ENCODE peak calls at places on chromosomes 4 and X, in four cellular contexts. One of them, this sample, is unnamed. For H3K4me1, the result is how much of the 10 kb centered on the place peaks cover.

GRCh38 chr4:3227878-3228675 is 20.9 kb upstream of the MSANTD1 start:
- DNase-seq in stomach: no peak
- DNase-seq in adrenal gland: no peak
- DNase-seq in Peyer's patch: no peak
- DNase-seq in this sample: no peak

GRCh38 chr4:112813790-112814189 is 176.8 kb downstream of the LARP7 start:
- DNase-seq in stomach: no peak
- DNase-seq in adrenal gland: no peak
- DNase-seq in Peyer's patch: no peak
- DNase-seq in this sample: no peak

GRCh38 chrX:118727686-118728339 is 407 bp downstream of the IL13RA1 start:
- DNase-seq in stomach: peak
- DNase-seq in adrenal gland: peak
- DNase-seq in Peyer's patch: no peak
- DNase-seq in this sample: peak

GRCh38 chr4:105061720-105062119 is 85.0 kb upstream of the TET2 start:
- DNase-seq in stomach: no peak
- DNase-seq in adrenal gland: no peak
- DNase-seq in Peyer's patch: no peak
- DNase-seq in this sample: no peak

GRCh38 chrX:110667706-110668105 is 127.9 kb downstream of the CHRDL1 start:
- DNase-seq in stomach: no peak
- DNase-seq in adrenal gland: no peak
- DNase-seq in Peyer's patch: no peak
- DNase-seq in this sample: no peak

GRCh38 chrX:13520931-13521330 is 48.5 kb upstream of the EGFL6 start:
- DNase-seq in stomach: no peak
- DNase-seq in adrenal gland: no peak
- DNase-seq in Peyer's patch: no peak
- DNase-seq in this sample: no peak

GRCh38 chrX:131621650-131622049 is 77.8 kb downstream of the OR13H1 start:
- DNase-seq in stomach: no peak
- DNase-seq in adrenal gland: no peak
- DNase-seq in Peyer's patch: no peak
- DNase-seq in this sample: no peak

GRCh38 chr4:76504613-76505465 is 69.8 kb downstream of the SHROOM3 start:
- DNase-seq in stomach: no peak
- DNase-seq in adrenal gland: no peak
- DNase-seq in Peyer's patch: no peak
- DNase-seq in this sample: no peak

GRCh38 chrX:69093960-69094935 is 71.0 kb downstream of the PJA1 start:
- DNase-seq in stomach: peak
- DNase-seq in adrenal gland: peak
- DNase-seq in Peyer's patch: peak
- DNase-seq in this sample: peak

GRCh38 chr4:176767183-176767582 is 25.5 kb downstream of the VEGFC start:
- DNase-seq in stomach: no peak
- DNase-seq in adrenal gland: no peak
- DNase-seq in Peyer's patch: no peak
- DNase-seq in this sample: no peak

GRCh38 chrX:148310402-148311200 is 189.8 kb upstream of the AFF2 start:
- DNase-seq in stomach: no peak
- DNase-seq in adrenal gland: no peak
- DNase-seq in Peyer's patch: peak
- DNase-seq in this sample: no peak

GRCh38 chrX:136055651-136056221 is 70.5 kb downstream of the SLC9A6 start:
- DNase-seq in stomach: no peak
- DNase-seq in adrenal gland: no peak
- DNase-seq in Peyer's patch: no peak
- DNase-seq in this sample: peak

GRCh38 chr4:1794809-1795303 is 1.8 kb downstream of the FGFR3 start:
- DNase-seq in stomach: no peak
- DNase-seq in adrenal gland: no peak
- DNase-seq in Peyer's patch: no peak
- DNase-seq in this sample: no peak

GRCh38 chrX:56788717-56789122 is 59.7 kb downstream of the NBDY start:
- DNase-seq in stomach: peak
- DNase-seq in adrenal gland: peak
- DNase-seq in Peyer's patch: peak
- DNase-seq in this sample: peak

GRCh38 chr4:165151734-165152133 is 39.1 kb upstream of the TMEM192 start:
- DNase-seq in stomach: no peak
- DNase-seq in adrenal gland: no peak
- DNase-seq in Peyer's patch: no peak
- DNase-seq in this sample: no peak

GRCh38 chr4:71231073-71231752 is 107.6 kb upstream of the SLC4A4 start:
- DNase-seq in stomach: peak
- DNase-seq in adrenal gland: peak
- DNase-seq in Peyer's patch: no peak
- DNase-seq in this sample: peak

GRCh38 chrX:133414399-133415275 is 652 bp downstream of the GPC4 start:
- DNase-seq in stomach: no peak
- DNase-seq in adrenal gland: no peak
- DNase-seq in Peyer's patch: no peak
- DNase-seq in this sample: no peak

GRCh38 chr4:7029212-7029611 is 14.0 kb upstream of the TADA2B start:
- DNase-seq in stomach: no peak
- DNase-seq in adrenal gland: no peak
- DNase-seq in Peyer's patch: no peak
- DNase-seq in this sample: no peak

GRCh38 chr4:2787230-2788100 is 5.4 kb upstream of the SH3BP2 start:
- DNase-seq in stomach: peak
- DNase-seq in adrenal gland: no peak
- DNase-seq in Peyer's patch: peak
- DNase-seq in this sample: peak

GRCh38 chr4:115201042-115201330 is 87.6 kb upstream of the NDST4 start:
- DNase-seq in stomach: no peak
- DNase-seq in adrenal gland: no peak
- DNase-seq in Peyer's patch: no peak
- DNase-seq in this sample: no peak

DNA sequence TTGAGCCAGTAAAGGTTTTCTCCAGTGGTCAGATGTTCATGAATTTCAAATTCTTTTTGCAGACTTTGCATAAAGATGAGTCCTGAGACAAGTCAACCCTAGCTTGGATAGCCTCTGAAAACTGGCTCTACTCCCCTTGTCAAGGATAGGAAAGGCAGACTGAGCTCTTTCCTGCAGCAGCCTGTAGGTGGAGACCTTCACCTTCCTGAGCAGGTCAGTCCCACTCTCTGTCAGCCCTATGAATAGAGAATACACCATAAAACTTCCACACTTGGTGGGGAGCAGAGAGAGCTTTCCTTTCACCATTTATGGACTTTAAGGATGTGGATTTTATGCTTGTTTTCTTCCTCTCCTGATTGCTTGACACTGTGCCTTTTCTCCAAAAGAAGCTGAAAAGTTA is 41.9 kb downstream of the PCDH19 start:
- DNase-seq in stomach: no peak
- DNase-seq in adrenal gland: peak
- DNase-seq in Peyer's patch: no peak
- DNase-seq in this sample: peak
- H3K4me1 ChIP-seq in stomach: under half
- H3K4me1 ChIP-seq in adrenal gland: under half
- H3K4me1 ChIP-seq in Peyer's patch: under half
- H3K4me1 ChIP-seq in this sample: under half

DNA sequence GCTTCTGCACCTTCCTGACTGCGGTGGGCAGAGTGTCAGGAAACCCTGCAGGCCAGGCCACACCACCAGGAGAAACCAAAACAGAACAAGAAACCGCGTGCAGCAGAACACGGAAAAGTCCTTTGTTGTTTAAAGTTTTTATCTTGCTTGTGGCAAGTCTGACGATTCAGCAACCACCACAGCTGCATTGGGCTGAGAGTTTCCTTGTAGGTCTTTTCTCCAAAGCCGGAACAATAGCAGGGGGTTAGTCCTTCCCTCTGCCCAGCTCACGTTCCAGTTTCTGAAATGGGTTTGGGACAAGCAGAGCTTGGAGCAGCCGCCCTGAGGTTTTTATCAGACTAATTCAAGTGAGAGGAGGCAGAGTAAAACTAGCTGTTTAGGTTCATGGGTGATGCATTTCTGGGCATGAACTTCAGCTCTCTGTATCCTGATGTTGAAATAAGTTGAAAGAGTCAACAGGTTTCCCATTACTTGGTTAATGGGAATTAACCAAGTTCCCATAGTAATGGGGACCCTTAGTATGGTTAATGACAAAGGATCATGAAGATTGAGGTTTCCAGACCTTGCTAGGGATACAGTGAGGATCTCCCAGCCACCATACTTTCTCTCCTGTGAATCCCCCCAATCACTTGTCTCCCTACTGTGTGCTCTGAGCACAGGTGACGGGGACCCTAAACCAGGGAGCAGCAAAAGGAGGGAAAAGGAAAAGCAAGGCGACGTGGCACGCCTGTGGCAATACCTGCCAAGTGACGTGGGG is 217.0 kb downstream of the PTTG2 start:
- DNase-seq in stomach: peak
- DNase-seq in adrenal gland: peak
- DNase-seq in Peyer's patch: peak
- DNase-seq in this sample: peak
- TF ChIP-seq POLR2A in stomach: no peak
- TF ChIP-seq POLR2A in adrenal gland: no peak
- TF ChIP-seq POLR2A in Peyer's patch: no peak
- TF ChIP-seq POLR2A in this sample: no peak

DNA sequence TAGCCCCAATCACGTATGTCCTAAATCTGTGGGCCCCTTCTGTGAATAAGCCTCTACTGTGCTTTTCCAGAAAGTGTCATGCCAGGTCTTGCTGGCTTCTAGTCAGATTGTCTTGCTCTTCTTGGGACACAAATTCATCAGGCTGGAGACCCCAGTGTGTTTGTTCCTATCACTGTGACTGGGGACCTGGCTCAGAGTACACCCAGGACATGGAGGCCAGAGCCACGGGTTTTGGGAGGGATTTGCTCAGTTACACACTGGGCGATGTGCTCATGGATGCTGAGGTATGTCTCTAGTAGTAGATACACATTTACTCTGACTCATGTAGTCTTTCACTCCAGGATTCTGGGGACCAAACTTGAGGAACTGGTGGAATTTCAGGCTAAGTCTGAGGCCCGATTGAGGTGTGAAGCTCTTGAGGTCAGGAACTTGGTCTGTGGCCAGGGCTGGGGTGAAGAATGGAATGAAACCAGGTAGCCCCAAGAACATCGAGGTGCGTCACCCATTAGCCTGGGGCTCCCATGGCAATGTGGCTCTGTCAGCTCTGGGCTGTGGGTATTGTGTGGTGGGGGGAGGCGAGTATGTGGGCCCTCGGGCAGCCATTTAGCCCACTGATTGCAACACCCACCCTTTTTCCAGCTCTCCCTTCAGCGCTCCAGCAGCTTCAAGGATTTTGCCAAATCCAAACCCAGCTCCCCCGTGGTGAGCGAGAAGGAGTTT is 7.7 kb downstream of the SASH3 start:
- DNase-seq in stomach: no peak
- DNase-seq in adrenal gland: no peak
- DNase-seq in Peyer's patch: no peak
- DNase-seq in this sample: no peak
- H3K4me1 ChIP-seq in stomach: under half
- H3K4me1 ChIP-seq in adrenal gland: under half
- H3K4me1 ChIP-seq in Peyer's patch: under half
- H3K4me1 ChIP-seq in this sample: under half

DNA sequence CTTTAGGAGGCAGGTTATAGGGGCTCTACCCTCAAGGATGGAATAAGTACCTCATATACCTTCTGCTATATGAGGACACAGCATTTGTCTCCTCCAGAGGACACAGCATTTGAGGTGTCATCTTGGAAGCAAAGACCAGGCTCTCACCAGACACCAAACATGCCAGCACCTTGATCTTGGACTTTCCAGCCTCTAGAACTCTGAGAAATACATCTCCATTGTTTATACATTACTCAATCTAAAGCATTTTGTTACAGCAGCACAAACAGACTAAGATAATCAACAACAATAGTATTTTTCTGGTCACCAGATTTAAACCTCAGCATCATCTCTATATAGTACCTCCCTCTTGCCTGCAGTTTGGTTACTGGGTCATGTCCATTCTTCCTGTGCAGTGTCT is 237.5 kb upstream of the KLF3 start:
- DNase-seq in stomach: no peak
- DNase-seq in adrenal gland: no peak
- DNase-seq in Peyer's patch: no peak
- DNase-seq in this sample: no peak
- TF ChIP-seq POLR2A in stomach: no peak
- TF ChIP-seq POLR2A in adrenal gland: no peak
- TF ChIP-seq POLR2A in Peyer's patch: no peak
- TF ChIP-seq POLR2A in this sample: no peak

GRCh38 chr4:8276358-8277240 is 7.0 kb downstream of the HTRA3 start:
- DNase-seq in stomach: peak
- DNase-seq in adrenal gland: peak
- DNase-seq in Peyer's patch: no peak
- DNase-seq in this sample: no peak
- H3K4me1 ChIP-seq in stomach: under half
- H3K4me1 ChIP-seq in adrenal gland: under half
- H3K4me1 ChIP-seq in Peyer's patch: under half
- H3K4me1 ChIP-seq in this sample: under half

GRCh38 chrX:101347859-101348451 is 587 bp downstream of the TIMM8A start:
- DNase-seq in stomach: no peak
- DNase-seq in adrenal gland: peak
- DNase-seq in Peyer's patch: no peak
- DNase-seq in this sample: peak

GRCh38 chrX:101348452-101349222 is at the start of gene TIMM8A:
- DNase-seq in stomach: peak
- DNase-seq in adrenal gland: peak
- DNase-seq in Peyer's patch: peak
- DNase-seq in this sample: peak
- TF ChIP-seq POLR2A in stomach: no peak
- TF ChIP-seq POLR2A in adrenal gland: peak
- TF ChIP-seq POLR2A in Peyer's patch: peak
- TF ChIP-seq POLR2A in this sample: no peak

GRCh38 chrX:19683358-19683757 is 168.1 kb upstream of the MAP3K15 start:
- DNase-seq in stomach: no peak
- DNase-seq in adrenal gland: no peak
- DNase-seq in Peyer's patch: no peak
- DNase-seq in this sample: no peak

GRCh38 chrX:19678941-19679340 is 163.6 kb upstream of the MAP3K15 start:
- DNase-seq in stomach: no peak
- DNase-seq in adrenal gland: no peak
- DNase-seq in Peyer's patch: peak
- DNase-seq in this sample: no peak

GRCh38 chrX:19679787-19680186 is 164.5 kb upstream of the MAP3K15 start:
- DNase-seq in stomach: no peak
- DNase-seq in adrenal gland: no peak
- DNase-seq in Peyer's patch: no peak
- DNase-seq in this sample: no peak

GRCh38 chrX:19682712-19683331 is 167.5 kb upstream of the MAP3K15 start:
- DNase-seq in stomach: peak
- DNase-seq in adrenal gland: peak
- DNase-seq in Peyer's patch: peak
- DNase-seq in this sample: peak

GRCh38 chrX:19680580-19680979 is 165.3 kb upstream of the MAP3K15 start:
- DNase-seq in stomach: no peak
- DNase-seq in adrenal gland: no peak
- DNase-seq in Peyer's patch: no peak
- DNase-seq in this sample: no peak
- H3K4me1 ChIP-seq in stomach: under half
- H3K4me1 ChIP-seq in adrenal gland: under half
- H3K4me1 ChIP-seq in Peyer's patch: under half
- H3K4me1 ChIP-seq in this sample: under half

GRCh38 chr4:124275-125081 is at the start of gene ZNF718:
- DNase-seq in stomach: peak
- DNase-seq in adrenal gland: peak
- DNase-seq in Peyer's patch: peak
- DNase-seq in this sample: peak
- TF ChIP-seq POLR2A in stomach: peak
- TF ChIP-seq POLR2A in adrenal gland: peak
- TF ChIP-seq POLR2A in Peyer's patch: peak
- TF ChIP-seq POLR2A in this sample: peak